ENCODE peak calls at places on chromosomes 4 and X, in five cellular contexts. X is uterus, P is spleen, S is AG09309, L is astrocyte of the spinal cord. N is an unnamed sample.

GRCh38 chrX:121641560-121641959 is 594.1 kb downstream of the GLUD2 start:
- DNase-seq in L (peak; percentile 67), P (no peak), S (peak; percentile 24), X (no peak), N (no peak)

GRCh38 chr4:100063355-100063754 is 113.3 kb upstream of the H2AZ1 start:
- DNase-seq in L (no peak), P (no peak), X (no peak), S (no peak), N (no peak)

GRCh38 chr4:82989567-82990429 is 20.8 kb downstream of the LIN54 start:
- DNase-seq in L (peak; percentile 41), X (no peak), P (no peak), S (no peak), N (no peak)

GRCh38 chr4:138241281-138242075 is 671 bp downstream of the SLC7A11 start:
- DNase-seq in P (peak; percentile 77), X (no peak), L (peak; percentile 35), S (no peak), N (no peak)

GRCh38 chr4:4914059-4914820 is 54.8 kb downstream of the MSX1 start:
- DNase-seq in P (no peak), X (no peak), L (peak; percentile 8), S (no peak), N (no peak)

GRCh38 chr4:188551156-188551555 is 411.9 kb downstream of the TRIML1 start:
- DNase-seq in S (no peak), L (no peak), P (no peak), X (no peak), N (no peak)

GRCh38 chr4:100093091-100093866 is 97.0 kb downstream of the DDIT4L start:
- DNase-seq in S (peak; percentile 63), L (peak; percentile 92), P (peak; percentile 82), X (peak; percentile 84), N (peak; percentile 84)

GRCh38 chr4:37967749-37968148 is 7.6 kb downstream of the PTTG2 start:
- DNase-seq in S (peak; percentile 47), L (no peak), X (no peak), P (no peak), N (no peak)

GRCh38 chrX:139327355-139327754 is 203.2 kb upstream of the F9 start:
- DNase-seq in X (no peak), L (no peak), P (no peak), S (no peak), N (no peak)

GRCh38 chr4:7904108-7904516 is 35.5 kb downstream of the AFAP1 start:
- DNase-seq in S (peak; percentile 71), P (no peak), L (peak; percentile 85), X (no peak), N (no peak)

GRCh38 chr4:7906171-7906581 is 33.5 kb downstream of the AFAP1 start:
- DNase-seq in S (no peak), P (no peak), L (peak; percentile 66), X (no peak), N (no peak)

GRCh38 chr4:7903686-7904085 is 36.0 kb downstream of the AFAP1 start:
- DNase-seq in L (peak; percentile 63), S (no peak), X (no peak), P (no peak), N (no peak)

GRCh38 chr4:7905461-7905915 is 34.2 kb downstream of the AFAP1 start:
- DNase-seq in S (peak; percentile 55), P (no peak), X (peak; percentile 48), L (peak; percentile 59), N (no peak)

DNA sequence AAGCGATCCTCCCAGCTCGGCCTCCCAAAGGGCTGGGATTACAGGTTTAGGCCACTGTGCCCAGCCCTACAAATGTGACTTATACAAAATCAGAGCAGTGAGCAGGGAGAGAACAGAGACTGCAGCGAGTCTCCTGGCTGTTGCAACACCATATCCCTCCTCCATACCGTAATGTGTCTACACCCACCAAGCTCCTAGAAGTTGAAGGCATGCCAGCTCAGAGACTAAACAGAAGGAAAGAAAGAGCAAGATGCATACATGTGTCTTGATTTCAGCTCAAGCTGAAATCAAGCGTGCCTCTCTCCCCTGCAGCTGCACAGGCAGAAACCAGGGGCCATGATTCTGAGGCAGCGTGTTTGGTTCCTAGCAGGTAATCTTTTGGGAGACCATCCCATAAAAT is 34.7 kb downstream of the AFAP1 start:
- DNase-seq in X (peak; percentile 78), S (peak; percentile 83), P (no peak), L (peak; percentile 85), N (no peak)
- H3K4me3 ChIP-seq in X (no peak overlapping the region), S (no peak overlapping the region), P (no peak overlapping the region), L (no peak overlapping the region), N (no peak overlapping the region)

DNA sequence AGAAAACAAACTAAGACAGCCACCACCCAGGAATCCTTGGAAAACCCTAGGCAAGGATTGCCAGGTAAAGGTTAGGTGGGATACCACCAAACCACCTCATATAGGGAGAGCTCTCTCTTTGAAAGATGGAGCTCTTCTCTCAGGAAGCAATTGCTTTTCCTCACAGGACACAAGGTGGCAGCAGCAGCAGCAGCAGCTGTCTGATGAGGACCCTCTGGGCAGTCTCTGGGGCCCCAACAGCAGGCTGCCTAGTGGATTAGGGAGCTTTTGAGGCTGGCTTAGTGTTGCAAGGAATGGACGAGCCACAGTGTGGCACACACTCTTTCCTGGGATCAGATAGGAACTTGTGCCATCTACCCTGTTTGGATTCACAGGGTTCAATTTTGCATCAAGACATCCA is 41.4 kb upstream of the CHRDL1 start:
- DNase-seq in L (no peak), P (no peak), S (no peak), X (no peak), N (no peak)
- TF ChIP-seq CTCF in L (peak; percentile 23), P (no peak), S (peak; percentile 33), X (no peak), N (no peak)

DNA sequence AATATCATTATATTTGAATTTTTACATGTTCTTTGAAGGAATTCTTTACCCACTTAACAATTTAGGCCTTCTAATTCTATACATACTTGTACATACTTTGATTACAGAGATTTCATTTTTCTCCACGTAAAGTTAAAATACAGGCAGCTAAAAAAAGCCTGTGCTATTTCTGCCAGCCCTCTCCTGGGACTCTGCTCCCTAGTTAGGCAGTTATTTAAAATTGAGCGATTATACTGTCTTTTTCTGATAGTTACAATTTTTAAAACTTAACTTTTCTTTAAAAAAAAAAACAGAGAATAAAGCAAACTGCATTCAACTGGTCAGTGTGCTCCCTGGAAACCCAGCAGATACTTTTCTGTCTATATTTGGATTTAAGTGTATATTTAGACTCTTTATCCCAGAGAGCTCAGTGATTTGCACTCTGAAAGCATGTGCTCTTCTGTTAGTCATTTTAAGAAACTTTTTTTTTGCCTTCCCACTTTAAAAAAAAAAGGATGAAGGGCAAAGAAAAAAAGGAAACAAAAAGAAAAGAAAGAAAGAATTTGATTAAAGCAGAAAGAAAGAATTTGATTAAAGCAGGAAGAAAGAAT is 18.1 kb upstream of the FAM241A start:
- DNase-seq in L (peak; percentile 42), P (no peak), X (no peak), S (no peak), N (no peak)
- H3K4me3 ChIP-seq in L (no peak overlapping the region), P (no peak overlapping the region), X (no peak overlapping the region), S (no peak overlapping the region), N (no peak overlapping the region)

GRCh38 chr4:172869621-172870268 is 298.9 kb upstream of the GALNT7 start:
- DNase-seq in P (no peak), S (no peak), L (no peak), X (no peak), N (no peak)
- TF ChIP-seq CTCF in P (no peak), S (no peak), L (no peak), X (no peak), N (no peak)

GRCh38 chrX:3345281-3346081 is 971 bp downstream of the MXRA5 start:
- DNase-seq in P (peak; percentile 76), L (peak; percentile 57), X (peak; percentile 25), S (peak; percentile 7), N (peak; percentile 67)

GRCh38 chrX:3348191-3348590 is 1.7 kb upstream of the MXRA5 start:
- DNase-seq in X (no peak), L (no peak), P (no peak), S (no peak), N (no peak)

GRCh38 chrX:3351287-3351686 is 4.8 kb upstream of the MXRA5 start:
- DNase-seq in P (no peak), S (no peak), L (no peak), X (no peak), N (no peak)

GRCh38 chrX:3346436-3347329 is at the start of gene MXRA5:
- DNase-seq in L (peak; percentile 61), S (peak; percentile 8), P (no peak), X (no peak), N (no peak)
- H3K4me3 ChIP-seq in L (peak within 1 kb of the TSS; percentile 59), S (peak within 1 kb of the TSS; percentile 62), P (peak within 1 kb of the TSS; percentile 41), X (peak within 1 kb of the TSS; percentile 21), N (peak within 1 kb of the TSS; percentile 36)

GRCh38 chrX:133190877-133191738 is 27.0 kb downstream of the TFDP3 start:
- DNase-seq in P (no peak), L (no peak), X (no peak), S (no peak), N (no peak)
- TF ChIP-seq CTCF in P (no peak), L (no peak), X (no peak), S (no peak), N (no peak)

DNA sequence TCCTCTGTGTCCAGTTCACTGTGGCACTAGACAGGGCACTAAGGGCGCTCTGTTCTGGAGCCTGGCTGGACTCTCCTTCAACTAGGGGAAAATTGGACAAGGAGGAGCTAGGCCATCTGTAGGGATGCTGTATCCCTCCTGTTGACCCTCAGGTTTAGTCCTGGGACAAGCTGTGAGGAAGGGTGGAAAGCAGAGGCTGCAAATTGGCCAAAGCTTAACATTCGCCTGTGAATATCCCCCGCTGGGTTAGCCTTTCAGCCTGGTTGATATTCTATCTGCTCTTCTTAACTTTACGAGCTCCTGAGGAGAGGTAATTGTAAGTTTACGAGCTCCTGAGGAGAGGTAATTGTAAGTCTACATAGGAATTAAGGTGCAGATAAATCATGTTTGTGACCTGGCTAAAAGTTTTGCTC is 64.3 kb upstream of the ENPEP start:
- DNase-seq in P (peak; percentile 33), S (no peak), L (no peak), X (no peak), N (no peak)
- H3K4me3 ChIP-seq in P (no peak overlapping the region), S (no peak overlapping the region), L (no peak overlapping the region), X (no peak overlapping the region), N (no peak overlapping the region)

N was measured in upper lobe of right lung.